ENCODE peak calls at places on chromosome 1, in five cellular contexts. A is T follicular helper cell; C is activated naive CD8-positive, alpha-beta T cell treated with anti-CD3 and anti-CD28 coated beads, Interleukin-2, amount 50 U/mL, for 24 hours; I is skeletal muscle cell; J is COLO829. M is an unnamed sample.

GRCh38 chr1:84505167-84506001 is 802 bp upstream of the SPATA1 start:
- DNase-seq in A (no peak), C (no peak), I (peak), J (peak), M (no peak)

GRCh38 chr1:43536864-43537358 is 6.2 kb downstream of the PTPRF start:
- DNase-seq in A (no peak), C (no peak), I (no peak), J (no peak), M (no peak)

GRCh38 chr1:43531906-43532584 is 1.4 kb downstream of the PTPRF start:
- DNase-seq in A (no peak), C (no peak), I (no peak), J (no peak), M (no peak)

GRCh38 chr1:214967865-214968575 is 114.5 kb upstream of the KCNK2 start:
- DNase-seq in A (no peak), C (no peak), I (no peak), J (no peak), M (no peak)

GRCh38 chr1:9655127-9655723 is 3.7 kb downstream of the PIK3CD start:
- DNase-seq in A (peak), C (peak), I (no peak), J (no peak), M (no peak)

GRCh38 chr1:63730211-63730610 is 43.6 kb upstream of the ROR1 start:
- DNase-seq in A (no peak), C (no peak), I (no peak), J (no peak), M (no peak)

GRCh38 chr1:245153081-245153644 is 1.6 kb upstream of the KIF26B start:
- DNase-seq in A (peak), C (peak), I (peak), J (peak), M (no peak)

GRCh38 chr1:160429125-160429551 is 28.8 kb downstream of the VANGL2 start:
- DNase-seq in A (no peak), C (peak), I (no peak), J (no peak), M (no peak)

GRCh38 chr1:39469150-39469549 is 22.3 kb upstream of the BMP8A start:
- DNase-seq in A (no peak), C (no peak), I (no peak), J (no peak), M (no peak)

GRCh38 chr1:157154940-157155514 is 16.8 kb upstream of the ETV3 start:
- DNase-seq in A (no peak), C (no peak), I (no peak), J (no peak), M (no peak)

GRCh38 chr1:6385673-6386191 is 7.8 kb downstream of the ACOT7 start:
- DNase-seq in A (no peak), C (no peak), I (peak), J (peak), M (peak)

GRCh38 chr1:217311766-217312165 is 319.1 kb downstream of the GPATCH2 start:
- DNase-seq in A (no peak), C (no peak), I (no peak), J (no peak), M (no peak)

GRCh38 chr1:199279872-199280649 is 641.2 kb downstream of the PTPRC start:
- DNase-seq in A (no peak), C (no peak), I (peak), J (no peak), M (no peak)

GRCh38 chr1:151837841-151838490 is 1.7 kb downstream of the C2CD4D start:
- DNase-seq in A (no peak), C (no peak), I (no peak), J (no peak), M (no peak)

GRCh38 chr1:31412732-31413404 is at the start of gene SERINC2:
- DNase-seq in A (no peak), C (peak), I (no peak), J (no peak), M (no peak)

GRCh38 chr1:155220566-155220965 is 12.1 kb downstream of the MTX1 start:
- DNase-seq in A (no peak), C (no peak), I (no peak), J (no peak), M (no peak)